ENCODE peak calls at places on chromosomes 3 and 15, in seven cellular contexts. J is tibial artery, G is astrocyte of the cerebellum, Y is heart left ventricle, M is brain microvascular endothelial cell, W is SK-N-SH, F is fibroblast of lung. P is an unnamed sample.

GRCh38 chr15:76986743-76987142 is 8.2 kb upstream of the PSTPIP1 start:
- DNase-seq in F (no peak), Y (no peak), M (no peak), W (no peak), J (no peak), G (no peak), P (no peak)

GRCh38 chr3:171116365-171116764 is 89.8 kb upstream of the SLC2A2 start:
- DNase-seq in Y (no peak), J (no peak), F (peak; percentile 52), W (no peak), M (no peak), G (peak; percentile 23), P (peak; percentile 16)

GRCh38 chr3:107269081-107269480 is 108.2 kb upstream of the CCDC54 start:
- DNase-seq in F (no peak), Y (no peak), W (no peak), G (no peak), M (no peak), J (no peak), P (no peak)

GRCh38 chr3:190697901-190698300 is 164.6 kb downstream of the GMNC start:
- DNase-seq in J (no peak), M (peak; percentile 68), G (peak; percentile 35), W (no peak), Y (no peak), F (peak; percentile 77), P (peak; percentile 4)

GRCh38 chr15:35166730-35167359 is 81.8 kb upstream of the NANOGP8 start:
- DNase-seq in W (no peak), Y (no peak), F (peak; percentile 16), M (peak; percentile 42), G (no peak), J (no peak), P (no peak)

GRCh38 chr3:58659051-58659675 is 7.4 kb downstream of the FAM3D start:
- DNase-seq in Y (no peak), M (peak; percentile 20), W (peak; percentile 36), J (peak; percentile 48), F (peak; percentile 24), G (peak; percentile 19), P (no peak)

GRCh38 chr3:184016820-184017671 is 638 bp downstream of the ABCC5 start:
- DNase-seq in J (peak; percentile 73), G (no peak), Y (peak; percentile 80), M (no peak), W (peak; percentile 92), F (peak; percentile 32), P (no peak)

GRCh38 chr15:101651753-101652097 is 456 bp downstream of the TM2D3 start:
- DNase-seq in J (no peak), F (peak; percentile 29), G (no peak), M (peak; percentile 20), W (no peak), Y (peak; percentile 64), P (no peak)

GRCh38 chr3:151931171-151931570 is 57.7 kb downstream of the SUCNR1 start:
- DNase-seq in W (no peak), F (no peak), J (no peak), G (no peak), Y (no peak), M (peak; percentile 20), P (no peak)

GRCh38 chr3:47478022-47478421 is 2.3 kb upstream of the SCAP start:
- DNase-seq in J (no peak), W (no peak), G (no peak), Y (no peak), M (no peak), F (no peak), P (no peak)

GRCh38 chr3:131363275-131363674 is 18.3 kb upstream of the NUDT16 start:
- DNase-seq in G (no peak), M (no peak), Y (no peak), W (no peak), F (no peak), J (no peak), P (no peak)

GRCh38 chr15:32034106-32034505 is 3.8 kb downstream of the CHRNA7 start:
- DNase-seq in G (no peak), F (no peak), Y (no peak), W (no peak), M (no peak), J (no peak), P (no peak)

GRCh38 chr3:197236362-197236761 is 62.0 kb downstream of the DLG1 start:
- DNase-seq in Y (no peak), G (no peak), F (no peak), J (no peak), W (no peak), M (no peak), P (no peak)

GRCh38 chr3:107993771-107994170 is 97.1 kb downstream of the CD47 start:
- DNase-seq in J (no peak), G (no peak), F (peak; percentile 80), W (no peak), M (peak; percentile 9), Y (no peak), P (no peak)

GRCh38 chr3:113287111-113287817 is 75.9 kb downstream of the BOC start:
- DNase-seq in Y (no peak), M (peak; percentile 50), G (peak; percentile 42), W (no peak), J (no peak), F (peak; percentile 79), P (peak; percentile 38)

GRCh38 chr15:34837246-34838016 is 42.1 kb upstream of the ACTC1 start:
- DNase-seq in G (peak; percentile 23), J (peak; percentile 67), M (peak; percentile 54), F (peak; percentile 93), W (no peak), Y (no peak), P (peak; percentile 27)

GRCh38 chr3:127672429-127673190 is at the start of gene ABTB1:
- DNase-seq in G (no peak), W (peak; percentile 98), M (peak; percentile 65), J (peak; percentile 91), F (peak; percentile 65), Y (peak; percentile 92), P (no peak)

DNA sequence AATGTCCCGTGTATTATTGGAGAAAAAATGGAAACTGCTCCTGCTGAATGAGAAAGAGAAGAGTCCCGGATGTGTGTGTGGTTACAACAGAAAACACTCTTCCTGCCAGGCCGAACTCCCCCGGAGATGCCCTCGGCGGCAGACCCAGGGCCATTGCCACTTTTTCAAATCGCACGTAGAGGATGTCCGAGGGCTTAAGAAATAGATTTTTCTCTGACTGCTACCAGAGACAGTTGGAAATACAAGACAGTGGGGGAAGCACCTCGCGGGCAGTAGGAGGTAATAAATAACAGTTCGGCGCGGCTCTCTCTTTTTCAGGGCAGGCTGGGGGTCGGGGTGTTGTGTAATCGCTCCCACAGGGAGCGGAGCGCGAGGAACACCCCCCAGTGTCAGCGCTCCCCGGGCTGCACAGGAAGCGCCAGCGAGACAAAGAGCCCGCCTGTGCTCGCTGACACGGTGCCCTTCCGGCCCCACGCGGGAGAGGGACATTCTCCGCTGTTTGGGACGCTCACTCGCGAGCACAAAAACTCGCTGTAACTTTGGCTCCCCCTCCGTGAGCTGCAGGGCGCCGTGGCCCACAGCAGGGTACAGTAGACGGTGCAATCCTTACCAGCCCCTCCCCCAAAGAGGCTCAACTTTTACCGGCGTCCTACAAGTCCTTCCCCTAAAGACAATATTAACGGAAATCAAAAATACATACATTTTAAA is 1.1 kb downstream of the VGLL4 start:
- DNase-seq in M (peak; percentile 70), J (peak; percentile 89), W (peak; percentile 77), G (peak; percentile 55), Y (peak; percentile 90), F (peak; percentile 81), P (peak; percentile 26)
- H3K4me3 ChIP-seq in M (peak overlapping the region; percentile 96), J (peak overlapping the region; percentile 82), W (peak overlapping the region; percentile 71), G (peak overlapping the region; percentile 92), Y (peak overlapping the region; percentile 77), F (peak overlapping the region; percentile 62), P (peak overlapping the region; percentile 79)

GRCh38 chr15:72782993-72783562 is 480 bp downstream of the ADPGK start:
- DNase-seq in J (no peak), Y (no peak), W (no peak), M (no peak), F (no peak), G (no peak), P (no peak)

GRCh38 chr15:72782274-72782992 is 1.1 kb downstream of the ADPGK start:
- DNase-seq in J (no peak), Y (no peak), F (peak; percentile 18), G (no peak), M (no peak), W (no peak), P (no peak)

GRCh38 chr15:72784233-72784876 is 797 bp upstream of the ADPGK start:
- DNase-seq in J (no peak), W (peak; percentile 64), M (peak; percentile 83), F (peak; percentile 78), G (peak; percentile 82), Y (no peak), P (peak; percentile 70)

GRCh38 chr15:72785452-72786243 is 2.1 kb upstream of the ADPGK start:
- DNase-seq in M (peak; percentile 66), J (no peak), W (no peak), G (peak; percentile 80), Y (no peak), F (peak; percentile 78), P (no peak)

DNA sequence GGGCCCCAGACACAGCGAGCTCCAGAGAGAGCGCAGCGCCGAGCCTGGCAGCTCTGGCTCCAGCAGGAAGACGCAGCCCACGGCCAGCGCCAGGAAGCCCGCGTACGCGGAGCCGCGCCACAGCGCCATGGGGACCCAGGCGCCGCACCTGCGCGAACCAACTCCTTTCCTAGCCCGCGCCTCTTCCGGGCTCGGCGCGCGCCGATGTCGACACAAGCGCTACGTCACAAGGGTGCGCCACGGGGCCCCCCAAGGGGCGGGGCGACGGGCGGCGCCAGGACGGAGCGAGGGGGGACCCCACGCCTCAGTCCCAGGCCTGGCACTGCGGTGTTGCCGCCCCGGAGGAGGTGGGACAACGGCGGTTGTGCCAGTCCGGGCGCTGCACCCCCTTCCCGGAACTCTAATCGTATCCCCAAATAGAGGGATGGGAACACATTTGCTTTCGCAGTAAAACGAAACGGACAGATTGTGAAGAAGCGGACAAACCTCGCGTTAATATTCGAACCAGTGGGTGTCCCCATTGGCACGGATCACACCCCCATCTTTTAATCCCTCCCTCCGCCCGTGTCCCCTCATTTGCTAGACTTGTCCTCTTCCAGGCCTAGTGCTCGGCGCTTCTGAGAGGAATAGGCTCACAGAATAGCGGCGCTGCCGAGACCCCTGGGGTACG is at the start of gene ADPGK:
- DNase-seq in J (peak; percentile 95), W (peak; percentile 99), M (peak; percentile 82), Y (peak; percentile 92), F (peak; percentile 89), G (peak; percentile 69), P (peak; percentile 44)
- H3K4me3 ChIP-seq in J (peak within 1 kb of the TSS; percentile 98), W (peak within 1 kb of the TSS; percentile 85), M (peak within 1 kb of the TSS; percentile 93), Y (peak within 1 kb of the TSS; percentile 96), F (peak within 1 kb of the TSS; percentile 85), G (peak within 1 kb of the TSS; percentile 89), P (peak within 1 kb of the TSS; percentile 94)

DNA sequence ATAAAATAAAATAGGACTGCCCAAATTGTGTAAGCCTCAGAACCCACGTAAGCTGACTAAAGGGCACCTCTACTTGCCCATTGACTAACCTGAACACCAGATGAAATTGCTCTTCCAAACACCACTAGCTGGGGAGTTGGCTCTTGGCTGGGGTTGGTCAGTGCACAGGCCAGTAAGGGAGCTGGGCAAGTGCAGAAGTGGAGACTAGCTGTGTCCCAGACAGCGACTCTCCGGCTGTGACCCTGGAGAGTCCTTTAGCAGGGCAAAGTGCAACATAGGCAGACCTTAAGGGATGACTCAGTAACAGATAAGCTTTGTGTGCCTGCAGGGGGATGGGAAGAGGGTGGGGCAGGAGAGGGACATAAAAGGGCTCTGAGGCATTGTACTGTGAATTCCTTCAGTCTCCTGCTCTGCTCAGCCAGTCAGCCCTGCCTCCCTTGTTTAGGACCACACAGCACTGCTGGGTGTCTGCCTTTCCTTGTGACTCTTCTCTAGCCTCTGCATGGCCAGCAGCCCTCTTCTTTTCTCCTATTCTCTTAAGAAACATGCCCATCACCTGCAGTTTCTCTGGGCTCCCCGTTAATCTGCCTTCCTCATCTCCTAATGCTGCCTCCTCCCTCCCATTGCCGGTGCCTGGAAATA is 13.2 kb downstream of the NR1I2 start:
- DNase-seq in J (no peak), F (peak; percentile 8), W (no peak), M (peak; percentile 11), Y (no peak), G (no peak), P (no peak)
- H3K4me3 ChIP-seq in J (no peak overlapping the region), F (no peak overlapping the region), W (no peak overlapping the region), M (no peak overlapping the region), Y (no peak overlapping the region), G (no peak overlapping the region), P (no peak overlapping the region)

GRCh38 chr15:72749700-72750099 is 33.9 kb downstream of the ADPGK start:
- DNase-seq in Y (no peak), J (no peak), F (no peak), G (no peak), W (no peak), M (no peak), P (no peak)
- H3K4me3 ChIP-seq in Y (no peak overlapping the region), J (no peak overlapping the region), F (no peak overlapping the region), G (no peak overlapping the region), W (no peak overlapping the region), M (no peak overlapping the region), P (no peak overlapping the region)

P was measured in HFF-Myc.